ENCODE peak calls at places on chromosomes 4 and X, in six cellular contexts. One of them, this sample, is unnamed. For H3K4me1 and H3K36me3, the result is how much of the 10 kb centered on the place peaks cover.

GRCh38 chr4:55545133-55545532 is 1.6 kb downstream of the CLOCK start:
- DNase-seq in upper lobe of right lung: no peak
- DNase-seq in ovary: no peak
- DNase-seq in heart right ventricle: no peak
- DNase-seq in tibial nerve: no peak
- DNase-seq in GM23338: peak
- DNase-seq in this sample: no peak

GRCh38 chr4:149005191-149005590 is 563.0 kb upstream of the NR3C2 start:
- DNase-seq in ovary: no peak
- DNase-seq in GM23338: no peak
- DNase-seq in heart right ventricle: no peak
- DNase-seq in tibial nerve: no peak
- DNase-seq in upper lobe of right lung: no peak
- DNase-seq in this sample: no peak

GRCh38 chrX:65601530-65602281 is 65.7 kb upstream of the MSN start:
- DNase-seq in ovary: peak
- DNase-seq in heart right ventricle: peak
- DNase-seq in upper lobe of right lung: peak
- DNase-seq in GM23338: no peak
- DNase-seq in tibial nerve: peak
- DNase-seq in this sample: peak

GRCh38 chr4:4990329-4990728 is 28.9 kb downstream of the CYTL1 start:
- DNase-seq in GM23338: no peak
- DNase-seq in heart right ventricle: no peak
- DNase-seq in upper lobe of right lung: no peak
- DNase-seq in tibial nerve: no peak
- DNase-seq in ovary: no peak
- DNase-seq in this sample: no peak

GRCh38 chrX:44071070-44071645 is 98.0 kb upstream of the NDP start:
- DNase-seq in upper lobe of right lung: no peak
- DNase-seq in heart right ventricle: no peak
- DNase-seq in tibial nerve: no peak
- DNase-seq in GM23338: no peak
- DNase-seq in ovary: no peak
- DNase-seq in this sample: no peak

GRCh38 chr4:179097741-179098140 is 1655.5 kb upstream of the AGA start:
- DNase-seq in upper lobe of right lung: no peak
- DNase-seq in heart right ventricle: no peak
- DNase-seq in tibial nerve: no peak
- DNase-seq in GM23338: peak
- DNase-seq in ovary: no peak
- DNase-seq in this sample: no peak

GRCh38 chr4:102823897-102824296 is 3.5 kb downstream of the UBE2D3 start:
- DNase-seq in heart right ventricle: no peak
- DNase-seq in upper lobe of right lung: no peak
- DNase-seq in tibial nerve: no peak
- DNase-seq in GM23338: no peak
- DNase-seq in ovary: no peak
- DNase-seq in this sample: no peak

GRCh38 chr4:183798249-183798920 is 106.7 kb upstream of the STOX2 start:
- DNase-seq in upper lobe of right lung: peak
- DNase-seq in GM23338: peak
- DNase-seq in heart right ventricle: no peak
- DNase-seq in tibial nerve: no peak
- DNase-seq in ovary: no peak
- DNase-seq in this sample: no peak

GRCh38 chrX:109624641-109625311 is at the start of gene KCNE5:
- DNase-seq in upper lobe of right lung: no peak
- DNase-seq in tibial nerve: no peak
- DNase-seq in ovary: no peak
- DNase-seq in heart right ventricle: peak
- DNase-seq in GM23338: peak
- DNase-seq in this sample: peak

GRCh38 chr4:142369141-142369540 is 477.0 kb downstream of the INPP4B start:
- DNase-seq in GM23338: no peak
- DNase-seq in heart right ventricle: no peak
- DNase-seq in tibial nerve: no peak
- DNase-seq in ovary: no peak
- DNase-seq in upper lobe of right lung: no peak
- DNase-seq in this sample: no peak

GRCh38 chr4:105462042-105462421 is 11.8 kb downstream of the PPA2 start:
- DNase-seq in tibial nerve: no peak
- DNase-seq in ovary: no peak
- DNase-seq in heart right ventricle: no peak
- DNase-seq in GM23338: no peak
- DNase-seq in upper lobe of right lung: no peak
- DNase-seq in this sample: no peak

GRCh38 chrX:413322-414201 is 26.9 kb upstream of the PPP2R3B start:
- DNase-seq in heart right ventricle: peak
- DNase-seq in ovary: no peak
- DNase-seq in tibial nerve: no peak
- DNase-seq in GM23338: peak
- DNase-seq in upper lobe of right lung: no peak
- DNase-seq in this sample: peak

GRCh38 chr4:183164963-183165362 is 65.9 kb downstream of the WWC2 start:
- DNase-seq in heart right ventricle: no peak
- DNase-seq in ovary: no peak
- DNase-seq in upper lobe of right lung: no peak
- DNase-seq in tibial nerve: no peak
- DNase-seq in GM23338: no peak
- DNase-seq in this sample: no peak

GRCh38 chrX:123959281-123960063 is 2.0 kb upstream of the STAG2 start:
- DNase-seq in ovary: peak
- DNase-seq in heart right ventricle: peak
- DNase-seq in tibial nerve: peak
- DNase-seq in upper lobe of right lung: peak
- DNase-seq in GM23338: peak
- DNase-seq in this sample: peak

GRCh38 chr4:97646997-97647396 is 496.3 kb downstream of the STPG2 start:
- DNase-seq in heart right ventricle: peak
- DNase-seq in tibial nerve: no peak
- DNase-seq in ovary: no peak
- DNase-seq in GM23338: no peak
- DNase-seq in upper lobe of right lung: no peak
- DNase-seq in this sample: no peak

GRCh38 chr4:143232277-143232676 is 47.6 kb downstream of the USP38 start:
- DNase-seq in ovary: no peak
- DNase-seq in upper lobe of right lung: no peak
- DNase-seq in GM23338: no peak
- DNase-seq in tibial nerve: no peak
- DNase-seq in heart right ventricle: no peak
- DNase-seq in this sample: no peak

GRCh38 chr4:173527103-173527876 is 2.7 kb downstream of the HAND2 start:
- DNase-seq in tibial nerve: no peak
- DNase-seq in ovary: no peak
- DNase-seq in heart right ventricle: peak
- DNase-seq in upper lobe of right lung: no peak
- DNase-seq in GM23338: peak
- DNase-seq in this sample: no peak

GRCh38 chr4:173528378-173529321 is 1.4 kb downstream of the HAND2 start:
- DNase-seq in tibial nerve: no peak
- DNase-seq in ovary: peak
- DNase-seq in heart right ventricle: peak
- DNase-seq in upper lobe of right lung: no peak
- DNase-seq in GM23338: peak
- DNase-seq in this sample: peak

GRCh38 chr4:173531085-173531965 is 1.3 kb upstream of the HAND2 start:
- DNase-seq in heart right ventricle: peak
- DNase-seq in ovary: peak
- DNase-seq in upper lobe of right lung: no peak
- DNase-seq in GM23338: peak
- DNase-seq in tibial nerve: no peak
- DNase-seq in this sample: peak

GRCh38 chr4:173530326-173531062 is 465 bp upstream of the HAND2 start:
- DNase-seq in GM23338: peak
- DNase-seq in upper lobe of right lung: no peak
- DNase-seq in ovary: no peak
- DNase-seq in heart right ventricle: no peak
- DNase-seq in tibial nerve: no peak
- DNase-seq in this sample: peak

DNA sequence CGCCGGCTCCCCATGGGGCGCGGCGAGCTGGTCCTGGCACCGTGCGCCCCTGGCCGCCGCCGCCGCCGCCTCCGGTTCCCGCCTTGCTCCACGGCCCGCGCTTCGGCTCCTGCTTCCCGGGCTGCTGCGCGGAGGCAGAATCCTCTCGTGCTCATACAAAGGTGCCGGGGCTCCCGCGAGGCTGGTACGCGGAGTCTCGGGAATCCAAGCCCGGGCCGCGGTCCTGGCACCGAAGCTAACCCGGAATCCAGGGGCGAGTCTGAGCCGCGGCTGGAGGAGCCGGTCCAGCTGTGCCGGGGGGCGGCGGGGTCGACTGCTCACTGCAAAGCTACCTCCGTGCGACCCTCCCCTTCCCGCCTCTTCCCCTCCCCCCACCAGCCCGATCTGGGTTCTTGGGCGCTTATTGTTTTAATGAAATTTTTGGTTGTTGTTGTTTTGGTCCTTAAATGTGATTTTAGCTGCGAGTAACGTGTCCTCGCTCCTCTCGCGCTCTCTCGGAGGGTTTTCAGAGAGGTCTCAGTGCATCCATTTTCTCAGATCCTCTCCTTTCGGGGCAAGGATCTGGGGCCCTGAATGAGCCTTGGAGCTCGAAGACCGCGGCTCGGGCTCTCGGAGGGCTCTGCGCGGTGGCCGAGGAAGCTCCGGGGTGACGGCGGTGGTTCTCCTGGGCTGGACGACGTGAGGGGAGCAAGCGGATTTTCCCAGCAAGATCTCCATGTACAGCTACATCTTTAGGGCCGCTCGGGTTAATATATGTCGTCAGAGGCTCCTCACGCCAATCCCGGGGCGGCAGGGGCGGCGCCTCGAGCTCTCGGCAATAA is at the start of gene HAND2:
- DNase-seq in ovary: peak
- DNase-seq in upper lobe of right lung: no peak
- DNase-seq in heart right ventricle: peak
- DNase-seq in GM23338: peak
- DNase-seq in tibial nerve: no peak
- DNase-seq in this sample: peak
- H3K27ac ChIP-seq in ovary: peak
- H3K27ac ChIP-seq in upper lobe of right lung: no peak
- H3K27ac ChIP-seq in heart right ventricle: peak
- H3K27ac ChIP-seq in GM23338: no peak
- H3K27ac ChIP-seq in tibial nerve: peak
- H3K27ac ChIP-seq in this sample: peak

GRCh38 chr4:8199594-8200301 is 658 bp downstream of the SH3TC1 start:
- DNase-seq in tibial nerve: no peak
- DNase-seq in heart right ventricle: no peak
- DNase-seq in upper lobe of right lung: peak
- DNase-seq in GM23338: no peak
- DNase-seq in ovary: no peak
- DNase-seq in this sample: no peak
- H3K4me1 ChIP-seq in tibial nerve: under half
- H3K4me1 ChIP-seq in heart right ventricle: half or more
- H3K4me1 ChIP-seq in upper lobe of right lung: under half
- H3K4me1 ChIP-seq in GM23338: under half
- H3K4me1 ChIP-seq in ovary: under half
- H3K4me1 ChIP-seq in this sample: under half

DNA sequence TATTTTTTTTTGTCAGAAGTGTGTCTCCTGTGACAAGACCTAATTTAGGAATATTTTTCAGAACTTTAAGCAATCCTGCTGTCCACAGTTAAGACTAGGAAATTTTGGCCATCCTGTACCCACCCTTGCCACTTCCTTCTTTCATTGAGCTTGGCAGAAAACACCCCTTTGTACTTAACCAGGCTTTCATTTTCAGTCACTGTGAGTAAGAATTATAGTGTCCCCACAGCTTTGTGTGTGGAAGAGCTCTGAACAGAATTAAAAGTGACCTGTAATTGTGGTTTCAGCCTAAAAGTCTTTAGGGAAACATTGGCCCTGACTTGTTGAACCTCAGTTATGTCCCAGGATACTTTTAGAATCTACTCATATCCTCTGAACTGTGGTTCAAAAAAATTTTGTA is 153.7 kb upstream of the BMP3 start:
- DNase-seq in upper lobe of right lung: no peak
- DNase-seq in ovary: no peak
- DNase-seq in heart right ventricle: no peak
- DNase-seq in GM23338: no peak
- DNase-seq in tibial nerve: no peak
- DNase-seq in this sample: no peak
- H3K36me3 ChIP-seq in upper lobe of right lung: under half
- H3K36me3 ChIP-seq in ovary: under half
- H3K36me3 ChIP-seq in heart right ventricle: under half
- H3K36me3 ChIP-seq in GM23338: under half
- H3K36me3 ChIP-seq in tibial nerve: under half
- H3K36me3 ChIP-seq in this sample: under half

GRCh38 chr4:83356899-83357661 is 22.4 kb upstream of the HPSE start:
- DNase-seq in tibial nerve: no peak
- DNase-seq in heart right ventricle: no peak
- DNase-seq in GM23338: no peak
- DNase-seq in ovary: no peak
- DNase-seq in upper lobe of right lung: no peak
- DNase-seq in this sample: no peak
- H3K27ac ChIP-seq in tibial nerve: peak
- H3K27ac ChIP-seq in heart right ventricle: no peak
- H3K27ac ChIP-seq in GM23338: no peak
- H3K27ac ChIP-seq in ovary: no peak
- H3K27ac ChIP-seq in upper lobe of right lung: peak
- H3K27ac ChIP-seq in this sample: peak

DNA sequence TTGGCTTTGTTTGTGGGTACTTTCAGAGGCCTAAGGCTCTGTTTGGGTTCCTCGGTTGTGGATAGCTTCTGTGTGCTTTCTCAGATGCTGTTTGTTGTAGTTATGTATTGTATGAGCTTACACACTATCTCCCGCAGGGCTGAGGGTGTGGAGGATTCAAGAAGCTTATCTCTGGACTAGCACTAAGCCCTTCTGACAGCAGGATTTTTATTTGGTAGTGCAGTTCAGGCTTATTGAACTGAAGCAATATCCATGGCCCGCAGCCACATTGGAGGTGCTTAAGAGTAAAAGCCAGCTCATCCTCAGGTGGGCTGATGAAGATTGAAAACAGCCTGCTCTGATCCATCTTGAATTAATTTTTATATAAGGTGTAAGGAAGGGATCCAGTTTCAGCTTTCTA is 128.2 kb downstream of the RASGEF1B start:
- DNase-seq in GM23338: no peak
- DNase-seq in upper lobe of right lung: no peak
- DNase-seq in ovary: no peak
- DNase-seq in tibial nerve: no peak
- DNase-seq in heart right ventricle: no peak
- DNase-seq in this sample: no peak
- H3K4me1 ChIP-seq in GM23338: under half
- H3K4me1 ChIP-seq in upper lobe of right lung: under half
- H3K4me1 ChIP-seq in ovary: under half
- H3K4me1 ChIP-seq in tibial nerve: under half
- H3K4me1 ChIP-seq in heart right ventricle: under half
- H3K4me1 ChIP-seq in this sample: under half